ENCODE peak calls at places on chromosomes 13 and 19, in eight cellular contexts. U is AG10803, N is osteocyte, S is H9, O is transverse colon, E is GM13977, G is ascending aorta, X is left ventricle myocardium inferior. W is an unnamed sample.

GRCh38 chr13:51768378-51768921 is 35.5 kb downstream of the DHRS12 start:
- DNase-seq in G (no peak), E (no peak), O (no peak), S (peak; percentile 77), U (no peak), X (no peak), N (peak; percentile 74), W (peak; percentile 47)

GRCh38 chr13:113327391-113327765 is 30.3 kb downstream of the LAMP1 start:
- DNase-seq in N (no peak), X (no peak), U (no peak), E (no peak), G (no peak), O (no peak), S (no peak), W (no peak)

GRCh38 chr19:29872224-29872731 is 60.5 kb downstream of the CCNE1 start:
- DNase-seq in U (no peak), E (peak; percentile 57), S (peak; percentile 69), X (no peak), N (no peak), O (no peak), G (no peak), W (peak; percentile 41)

GRCh38 chr13:47945738-47946137 is 55.3 kb downstream of the SUCLA2 start:
- DNase-seq in U (peak; percentile 44), X (no peak), E (no peak), O (no peak), G (no peak), S (no peak), N (no peak), W (no peak)

GRCh38 chr13:44212633-44213387 is 160.8 kb upstream of the SERP2 start:
- DNase-seq in U (peak; percentile 84), S (no peak), G (no peak), O (no peak), X (peak; percentile 61), N (no peak), E (no peak), W (no peak)

GRCh38 chr13:106529415-106530208 is 5.8 kb downstream of the EFNB2 start:
- DNase-seq in G (no peak), O (no peak), U (no peak), E (no peak), X (no peak), S (no peak), N (no peak), W (no peak)

GRCh38 chr13:28138756-28139470 is 568 bp downstream of the PAN3 start:
- DNase-seq in S (peak; percentile 81), G (peak; percentile 86), U (peak; percentile 90), X (peak; percentile 83), E (peak; percentile 85), O (peak; percentile 87), N (peak; percentile 92), W (peak; percentile 82)

GRCh38 chr19:13396256-13397080 is 109.8 kb downstream of the CACNA1A start:
- DNase-seq in S (peak; percentile 88), N (no peak), X (peak; percentile 20), U (peak; percentile 71), G (peak; percentile 70), E (no peak), O (peak; percentile 15), W (peak; percentile 73)

GRCh38 chr19:47494729-47495128 is 10.7 kb upstream of the KPTN start:
- DNase-seq in U (no peak), S (no peak), E (no peak), G (no peak), X (no peak), N (no peak), O (no peak), W (peak; percentile 69)

GRCh38 chr19:34575206-34575605 is 93.6 kb downstream of the WTIP start:
- DNase-seq in E (no peak), O (no peak), N (no peak), S (no peak), U (no peak), G (no peak), X (no peak), W (no peak)

GRCh38 chr19:2540646-2541454 is 64.9 kb downstream of the GADD45B start:
- DNase-seq in G (peak; percentile 97), U (peak; percentile 100), O (peak; percentile 82), S (peak; percentile 99), N (peak; percentile 97), E (no peak), X (peak; percentile 93), W (peak; percentile 62)

GRCh38 chr13:99261040-99261439 is 2.9 kb upstream of the GPR18 start:
- DNase-seq in N (no peak), S (no peak), X (no peak), O (no peak), G (no peak), E (no peak), U (no peak), W (peak; percentile 54)

GRCh38 chr13:41670873-41671443 is 213.6 kb downstream of the RGCC start:
- DNase-seq in G (no peak), S (no peak), E (no peak), X (no peak), O (no peak), U (no peak), N (no peak), W (no peak)

GRCh38 chr13:83691966-83692365 is 190.3 kb downstream of the SLITRK1 start:
- DNase-seq in E (no peak), O (no peak), N (no peak), U (peak; percentile 68), S (no peak), G (no peak), X (no peak), W (no peak)

GRCh38 chr13:35472308-35473008 is 4.0 kb downstream of the MAB21L1 start:
- DNase-seq in N (no peak), G (no peak), U (no peak), E (no peak), S (no peak), O (no peak), X (no peak), W (peak; percentile 36)

GRCh38 chr13:33542309-33543088 is 256.9 kb upstream of the STARD13 start:
- DNase-seq in U (peak; percentile 99), E (peak; percentile 89), X (peak; percentile 99), S (peak; percentile 97), G (peak; percentile 100), O (peak; percentile 99), N (peak; percentile 100), W (peak; percentile 98)
- TF ChIP-seq CTCF in U (peak; percentile 71), E (peak; percentile 88), X (peak; percentile 93), S (peak; percentile 85), G (peak; percentile 87), O (peak; percentile 93), N (peak; percentile 98), W (peak; percentile 68)

DNA sequence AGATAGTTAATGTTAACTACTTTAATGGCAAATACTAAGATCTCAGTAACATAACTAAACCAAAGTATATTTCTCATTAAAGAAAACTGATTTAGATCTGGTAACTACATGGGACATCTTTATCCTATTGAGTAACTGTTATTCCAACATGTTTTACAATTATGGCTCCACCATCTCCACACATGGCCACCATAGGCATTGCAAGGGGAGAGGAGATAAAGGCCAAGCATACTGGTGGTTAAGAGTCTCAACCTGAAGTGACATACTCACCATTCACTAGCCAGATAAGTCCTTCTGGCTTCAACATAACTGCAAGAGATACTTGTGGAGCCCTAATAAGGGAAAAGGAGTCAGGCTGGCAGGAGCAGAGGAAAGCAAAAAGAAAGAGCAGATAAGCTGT is 1586.4 kb upstream of the SPRY2 start:
- DNase-seq in U (no peak), X (no peak), O (no peak), N (no peak), E (no peak), S (peak; percentile 27), G (no peak), W (no peak)
- TF ChIP-seq CTCF in U (no peak), X (no peak), O (no peak), N (peak; percentile 28), E (no peak), S (peak; percentile 53), G (no peak), W (peak; percentile 34)

GRCh38 chr13:97364031-97364430 is 69.9 kb upstream of the RAP2A start:
- DNase-seq in G (no peak), S (no peak), N (no peak), E (no peak), U (no peak), O (no peak), X (no peak), W (no peak)

GRCh38 chr13:97367016-97367415 is 67.0 kb upstream of the RAP2A start:
- DNase-seq in U (peak; percentile 69), G (no peak), E (no peak), N (no peak), O (no peak), X (no peak), S (no peak), W (no peak)

GRCh38 chr13:97367427-97367826 is 66.5 kb upstream of the RAP2A start:
- DNase-seq in G (no peak), O (no peak), N (no peak), U (peak; percentile 85), E (no peak), X (no peak), S (no peak), W (no peak)

GRCh38 chr13:97364827-97365226 is 69.1 kb upstream of the RAP2A start:
- DNase-seq in E (no peak), X (no peak), U (no peak), N (no peak), S (no peak), O (no peak), G (no peak), W (no peak)

DNA sequence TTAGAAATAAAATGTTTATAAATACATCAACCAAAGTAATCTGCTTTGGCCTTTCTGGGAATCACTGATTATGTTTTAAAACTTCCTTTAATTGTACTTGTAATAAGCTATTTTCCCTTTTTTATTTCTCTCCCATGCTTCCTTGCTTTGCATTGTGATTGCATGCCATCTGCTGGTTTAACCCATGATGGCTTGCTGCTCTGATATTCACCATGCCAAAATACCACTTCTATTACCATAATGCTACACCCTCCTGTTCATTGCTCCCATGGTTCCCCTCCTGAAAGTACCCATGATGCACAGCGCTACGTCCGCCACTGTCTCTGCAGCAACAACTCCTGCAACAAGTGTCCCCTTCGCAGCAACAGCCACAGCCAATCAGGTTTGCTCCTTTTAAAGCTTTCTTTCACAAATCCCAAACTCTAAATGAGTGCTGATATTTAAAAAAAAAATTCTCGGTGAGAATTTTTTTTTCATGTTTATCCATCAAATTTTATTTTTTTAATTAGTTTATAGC is 67.7 kb upstream of the RAP2A start:
- DNase-seq in O (no peak), X (no peak), N (no peak), G (no peak), S (no peak), U (no peak), E (no peak), W (no peak)
- TF ChIP-seq CTCF in O (no peak), X (no peak), N (peak; percentile 21), G (no peak), S (no peak), U (no peak), E (peak; percentile 7), W (no peak)

GRCh38 chr19:4375620-4376228 is 24.6 kb downstream of the SH3GL1 start:
- DNase-seq in X (no peak), E (peak; percentile 62), G (peak; percentile 82), O (peak; percentile 38), U (peak; percentile 68), N (no peak), S (no peak), W (no peak)
- TF ChIP-seq CTCF in X (no peak), E (peak; percentile 28), G (peak; percentile 25), O (peak; percentile 18), U (peak; percentile 56), N (peak; percentile 43), S (peak; percentile 58), W (no peak)

GRCh38 chr19:41816761-41817160 is 20.4 kb downstream of the CEACAM3 start:
- DNase-seq in E (no peak), G (no peak), U (no peak), O (peak; percentile 28), S (no peak), X (no peak), N (no peak), W (no peak)

GRCh38 chr19:41815301-41815700 is 18.9 kb downstream of the CEACAM3 start:
- DNase-seq in U (no peak), O (no peak), G (no peak), E (no peak), N (no peak), X (no peak), S (no peak), W (no peak)

GRCh38 chr19:41821003-41821735 is 23.3 kb downstream of the LYPD4 start:
- DNase-seq in O (peak; percentile 41), U (no peak), G (no peak), X (no peak), S (peak; percentile 76), N (no peak), E (peak; percentile 81), W (peak; percentile 37)
- TF ChIP-seq CTCF in O (peak; percentile 76), U (peak; percentile 49), G (peak; percentile 14), X (peak; percentile 56), S (peak; percentile 60), N (peak; percentile 49), E (peak; percentile 75), W (peak; percentile 84)

W was measured in glutamatergic neuron.